ENCODE peak calls at places on chromosome 4, in six cellular contexts. U is astrocyte, D is heart right ventricle, C is neuronal stem cell, R is upper lobe of right lung, K is PC-9. O is an unnamed sample.

GRCh38 chr4:151641167-151641566 is 119.6 kb downstream of the GATB start:
- DNase-seq in U (peak), D (no peak), C (no peak), R (no peak), K (peak), O (peak)

GRCh38 chr4:113971706-113972360 is 7.6 kb downstream of the ARSJ start:
- DNase-seq in U (peak), D (no peak), C (no peak), R (no peak), K (no peak), O (no peak)

GRCh38 chr4:107261241-107261874 is 225.2 kb upstream of the DKK2 start:
- DNase-seq in U (peak), D (no peak), C (no peak), R (no peak), K (no peak), O (no peak)

GRCh38 chr4:118280501-118281218 is 72.1 kb downstream of the PRSS12 start:
- DNase-seq in U (peak), D (no peak), C (peak), R (no peak), K (peak), O (no peak)

GRCh38 chr4:113645771-113646455 is 115.6 kb downstream of the CAMK2D start:
- DNase-seq in U (peak), D (no peak), C (no peak), R (no peak), K (peak), O (peak)

GRCh38 chr4:4754641-4755040 is 104.8 kb upstream of the MSX1 start:
- DNase-seq in U (no peak), D (no peak), C (no peak), R (peak), K (no peak), O (no peak)

GRCh38 chr4:88017516-88018302 is 10.3 kb downstream of the PKD2 start:
- DNase-seq in U (peak), D (no peak), C (no peak), R (no peak), K (no peak), O (peak)

GRCh38 chr4:156970501-156971167 is 965 bp downstream of the PDGFC start:
- DNase-seq in U (no peak), D (peak), C (peak), R (peak), K (peak), O (no peak)

GRCh38 chr4:5678977-5679376 is 29.4 kb downstream of the EVC2 start:
- DNase-seq in U (no peak), D (no peak), C (no peak), R (no peak), K (no peak), O (peak)

GRCh38 chr4:138110815-138111214 is 131.3 kb downstream of the SLC7A11 start:
- DNase-seq in U (peak), D (no peak), C (no peak), R (no peak), K (no peak), O (no peak)

GRCh38 chr4:206054-206453 is 81.8 kb downstream of the ZNF718 start:
- DNase-seq in U (no peak), D (no peak), C (no peak), R (no peak), K (no peak), O (no peak)
- H3K27ac ChIP-seq in U (no peak), D (no peak), C (no peak), R (no peak), K (no peak), O (no peak)

GRCh38 chr4:52890401-52890791 is 28.3 kb downstream of the RASL11B start:
- DNase-seq in U (no peak), D (no peak), C (no peak), R (no peak), K (no peak), O (no peak)
- H3K27ac ChIP-seq in U (no peak), D (no peak), C (no peak), R (no peak), K (no peak), O (no peak)

GRCh38 chr4:110540606-110541440 is 64.9 kb downstream of the ENPEP start:
- DNase-seq in U (peak), D (no peak), C (no peak), R (no peak), K (no peak), O (peak)
- H3K27ac ChIP-seq in U (peak), D (no peak), C (no peak), R (no peak), K (peak), O (peak)

DNA sequence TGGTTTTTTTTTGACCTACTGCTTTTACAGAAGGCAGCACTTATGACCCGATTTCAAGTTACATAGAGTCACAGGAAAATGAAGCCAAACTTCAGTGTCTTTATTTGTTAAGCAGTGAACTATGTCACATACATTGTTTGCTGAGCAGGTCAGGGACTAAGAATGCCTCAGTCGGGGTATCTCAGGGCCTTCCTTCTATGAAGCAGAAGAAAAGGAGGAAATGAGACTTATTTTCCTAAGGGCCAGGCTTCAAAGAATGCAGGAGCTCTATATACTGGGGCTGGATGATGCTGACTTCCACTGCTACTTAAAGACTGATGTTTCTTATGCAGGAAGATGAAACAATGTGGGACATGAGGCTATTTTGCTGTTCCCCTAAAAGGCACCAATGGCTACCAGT is 558.4 kb upstream of the IGFBP7 start:
- DNase-seq in U (no peak), D (no peak), C (no peak), R (no peak), K (no peak), O (no peak)
- H3K27ac ChIP-seq in U (no peak), D (no peak), C (no peak), R (no peak), K (no peak), O (no peak)